ENCODE peak calls at places on chromosomes 1 and 21, in five cellular contexts. C, V, O, H and S are unnamed samples.

GRCh38 chr1:61081135-61081636 is 1.2 kb upstream of the NFIA start:
- DNase-seq in V (no peak), C (no peak), O (no peak), H (no peak), S (no peak)

GRCh38 chr1:44719318-44719717 is 11.7 kb downstream of the RNU5D-1 start:
- DNase-seq in H (no peak), C (no peak), V (no peak), O (no peak), S (no peak)

GRCh38 chr1:34610063-34610462 is 144.8 kb upstream of the GJB5 start:
- DNase-seq in O (no peak), C (no peak), H (no peak), V (no peak), S (no peak)

GRCh38 chr1:39901486-39902120 is at the start of gene MYCL:
- DNase-seq in V (peak), H (no peak), O (peak), C (peak), S (peak)

GRCh38 chr1:58950897-58951296 is 167.1 kb upstream of the JUN start:
- DNase-seq in H (no peak), C (no peak), V (no peak), O (no peak), S (no peak)

GRCh38 chr1:2268285-2269056 is 40.4 kb downstream of the SKI start:
- DNase-seq in V (no peak), O (no peak), C (no peak), H (no peak), S (no peak)

GRCh38 chr1:15663925-15664324 is 20.2 kb upstream of the PLEKHM2 start:
- DNase-seq in H (no peak), O (no peak), V (no peak), C (no peak), S (no peak)

GRCh38 chr1:119865607-119866006 is 30.7 kb downstream of the ADAM30 start:
- DNase-seq in O (no peak), V (no peak), C (no peak), H (no peak), S (no peak)

GRCh38 chr1:226638608-226639007 is 90.0 kb downstream of the STUM start:
- DNase-seq in H (no peak), O (no peak), C (no peak), V (no peak), S (no peak)

GRCh38 chr1:157968951-157969350 is 24.5 kb upstream of the KIRREL1 start:
- DNase-seq in H (no peak), O (no peak), C (no peak), V (no peak), S (no peak)

GRCh38 chr1:42479621-42480020 is 16.5 kb downstream of the CCDC30 start:
- DNase-seq in C (no peak), O (peak), V (peak), H (no peak), S (no peak)

GRCh38 chr1:216175714-216176113 is 247.5 kb downstream of the USH2A start:
- DNase-seq in H (no peak), V (no peak), C (no peak), O (no peak), S (peak)

GRCh38 chr1:205680073-205680851 is at the start of gene SLC45A3:
- DNase-seq in C (peak), O (no peak), V (peak), H (no peak), S (no peak)
- TF ChIP-seq GABPA in C (no peak), O (no peak), V (no peak), H (no peak), S (no peak)

DNA sequence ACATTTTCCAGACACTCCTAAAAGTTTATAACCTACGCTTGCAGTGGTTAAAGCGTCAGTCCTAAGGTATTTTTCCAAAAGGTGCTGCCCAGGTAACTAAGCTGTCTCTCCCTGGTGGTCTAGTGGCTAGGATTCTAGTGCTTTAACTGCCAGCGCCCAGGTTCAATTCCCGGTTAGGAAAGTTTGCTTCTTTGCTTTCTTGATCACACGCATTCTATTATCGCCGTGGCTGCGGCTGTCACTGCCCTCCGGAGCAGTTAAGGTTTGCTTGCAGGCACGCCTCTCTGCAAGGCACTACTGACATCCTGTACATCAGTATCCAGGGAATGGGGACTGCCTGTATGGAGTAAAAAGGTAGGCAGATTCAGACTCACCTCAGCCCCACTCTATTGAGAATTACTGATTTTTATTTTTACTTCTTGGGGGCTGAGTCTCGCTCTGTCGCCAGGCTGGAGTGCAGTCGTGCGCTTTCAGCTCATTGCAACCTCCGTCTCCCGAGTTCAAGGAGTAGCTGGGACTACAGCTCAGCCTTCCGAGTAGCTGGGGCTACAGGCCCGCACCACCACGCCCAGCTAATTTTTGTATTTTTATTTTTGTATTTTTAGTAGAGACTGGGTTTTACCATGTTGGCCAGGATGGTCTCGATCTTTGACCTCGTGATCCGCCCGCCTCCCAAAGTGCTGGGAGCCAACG is 53.2 kb upstream of the CFAP126 start:
- DNase-seq in O (no peak), V (peak), C (no peak), H (no peak), S (peak)
- TF ChIP-seq TAF1 in O (no peak), V (no peak), C (no peak), H (no peak), S (no peak)

DNA sequence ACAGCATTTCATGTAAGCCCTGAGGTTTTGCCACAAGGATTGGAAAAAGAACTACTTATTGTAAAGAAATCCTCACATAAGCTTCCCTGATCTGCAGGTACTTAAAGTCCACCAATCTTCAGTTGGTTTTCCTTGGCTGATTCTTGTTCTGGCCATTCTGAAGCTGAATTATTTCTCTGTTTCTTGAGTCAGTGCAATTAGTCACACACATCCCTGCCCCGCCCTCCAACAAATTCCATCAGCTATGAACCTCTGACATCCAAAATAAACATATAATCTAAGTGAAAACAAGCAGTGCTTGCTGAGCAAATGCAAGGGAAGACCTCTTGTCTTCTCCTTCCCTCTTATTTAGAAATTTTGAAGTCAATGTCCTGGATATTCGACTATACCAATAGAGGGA is 8.2 kb upstream of the FNDC7 start:
- DNase-seq in O (no peak), C (no peak), H (no peak), V (no peak), S (no peak)
- TF ChIP-seq GABPA in O (no peak), C (no peak), H (no peak), V (no peak), S (no peak)

DNA sequence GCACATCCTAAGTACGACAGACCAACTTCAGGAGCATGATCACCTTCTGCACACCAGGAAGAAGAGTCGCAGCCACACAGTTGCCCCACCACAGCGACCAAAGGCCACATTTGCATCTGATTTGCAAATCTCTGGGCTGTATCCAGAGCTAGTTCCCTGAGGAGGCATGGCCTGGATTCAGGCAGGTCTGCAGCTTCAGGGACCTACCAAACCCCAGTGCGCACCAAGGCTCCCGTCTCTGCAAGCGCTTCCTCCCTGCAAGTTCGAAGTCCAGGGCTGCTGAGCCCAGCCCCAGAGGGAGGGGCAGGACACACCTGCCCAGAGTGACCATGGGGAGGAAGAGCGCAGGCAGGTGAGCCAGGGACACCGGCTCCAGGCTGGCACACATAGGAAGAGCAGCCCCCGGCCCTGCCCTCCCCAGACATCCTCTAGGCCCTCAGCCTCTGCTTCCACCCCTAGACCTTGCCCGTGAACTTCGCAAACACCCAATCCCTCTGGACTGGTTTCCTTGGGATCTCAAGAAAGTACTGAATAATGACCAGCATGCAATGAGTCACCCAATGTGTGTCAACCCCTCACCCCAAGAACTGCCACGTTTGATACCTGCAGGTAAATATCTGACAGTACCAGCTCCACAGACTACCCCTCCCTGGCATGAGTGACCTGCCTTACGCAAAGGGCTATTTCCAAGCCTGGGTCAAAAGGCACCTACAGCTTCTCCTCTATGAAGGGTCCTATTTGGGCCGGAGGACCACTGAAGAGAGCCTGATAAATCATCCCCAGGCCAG is 36.8 kb downstream of the CASZ1 start:
- DNase-seq in C (no peak), V (no peak), O (peak), H (no peak), S (no peak)
- TF ChIP-seq TAF1 in C (no peak), V (no peak), O (no peak), H (no peak), S (no peak)

GRCh38 chr21:45822002-45822397 is 159.6 kb upstream of the COL6A1 start:
- DNase-seq in C (no peak), O (no peak), H (no peak), V (no peak), S (no peak)
- TF ChIP-seq GABPA in C (no peak), O (no peak), H (no peak), V (no peak), S (no peak)

DNA sequence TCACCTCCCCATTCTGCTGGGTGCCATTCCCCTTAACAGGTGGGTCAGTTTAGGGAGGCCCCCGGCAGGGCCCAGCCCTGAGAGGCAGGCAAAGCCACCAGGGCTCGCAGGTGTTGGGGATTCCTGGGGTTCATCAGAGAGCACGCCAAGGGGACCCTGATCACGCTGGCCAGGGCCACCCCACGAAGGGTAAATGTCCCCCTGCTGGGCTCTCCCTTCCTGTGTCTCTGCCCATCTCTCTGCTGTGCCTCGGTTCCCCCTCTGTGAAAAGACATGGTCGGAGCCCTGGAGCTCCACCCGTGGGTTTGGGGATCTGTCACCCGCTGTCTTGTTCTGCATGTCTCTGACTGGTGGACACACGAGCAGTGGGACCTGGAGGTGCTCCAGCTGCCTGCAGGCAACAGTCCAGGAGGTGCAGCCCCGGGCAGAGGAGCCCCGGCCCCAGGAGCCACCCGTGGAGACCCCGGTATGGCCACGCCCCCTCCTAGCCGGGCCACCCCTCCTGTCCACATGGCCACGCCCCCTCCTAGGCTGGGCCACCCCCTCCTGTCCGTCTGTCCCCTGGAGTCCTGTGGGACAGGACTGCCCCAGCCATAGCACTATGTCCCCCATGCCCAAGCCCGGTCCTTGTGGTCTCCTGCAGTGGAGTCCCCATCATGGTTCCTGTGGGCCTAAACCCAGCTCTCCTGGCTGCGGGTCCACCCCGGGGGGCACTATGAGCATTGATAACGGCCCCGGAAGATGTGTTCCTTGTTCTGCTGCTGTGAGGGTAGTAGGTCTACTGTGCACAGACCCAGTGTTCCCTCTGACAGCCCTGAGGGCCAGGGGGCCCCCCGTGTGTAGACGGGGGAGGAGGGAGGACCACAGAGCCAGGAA is 6.5 kb downstream of the AIRE start:
- DNase-seq in C (peak), O (no peak), H (no peak), V (peak), S (no peak)
- TF ChIP-seq TAF1 in C (no peak), O (no peak), H (no peak), V (no peak), S (no peak)

GRCh38 chr1:228224198-228225164 is 16.6 kb downstream of the OBSCN start:
- DNase-seq in O (no peak), C (no peak), V (no peak), H (no peak), S (peak)

GRCh38 chr1:228225165-228225710 is 17.4 kb downstream of the OBSCN start:
- DNase-seq in V (no peak), C (no peak), H (no peak), O (no peak), S (no peak)

GRCh38 chr1:228225740-228226139 is 17.9 kb downstream of the OBSCN start:
- DNase-seq in O (no peak), C (no peak), V (peak), H (no peak), S (peak)

GRCh38 chr1:228226956-228227791 is 19.3 kb downstream of the OBSCN start:
- DNase-seq in O (peak), C (no peak), H (no peak), V (peak), S (no peak)

DNA sequence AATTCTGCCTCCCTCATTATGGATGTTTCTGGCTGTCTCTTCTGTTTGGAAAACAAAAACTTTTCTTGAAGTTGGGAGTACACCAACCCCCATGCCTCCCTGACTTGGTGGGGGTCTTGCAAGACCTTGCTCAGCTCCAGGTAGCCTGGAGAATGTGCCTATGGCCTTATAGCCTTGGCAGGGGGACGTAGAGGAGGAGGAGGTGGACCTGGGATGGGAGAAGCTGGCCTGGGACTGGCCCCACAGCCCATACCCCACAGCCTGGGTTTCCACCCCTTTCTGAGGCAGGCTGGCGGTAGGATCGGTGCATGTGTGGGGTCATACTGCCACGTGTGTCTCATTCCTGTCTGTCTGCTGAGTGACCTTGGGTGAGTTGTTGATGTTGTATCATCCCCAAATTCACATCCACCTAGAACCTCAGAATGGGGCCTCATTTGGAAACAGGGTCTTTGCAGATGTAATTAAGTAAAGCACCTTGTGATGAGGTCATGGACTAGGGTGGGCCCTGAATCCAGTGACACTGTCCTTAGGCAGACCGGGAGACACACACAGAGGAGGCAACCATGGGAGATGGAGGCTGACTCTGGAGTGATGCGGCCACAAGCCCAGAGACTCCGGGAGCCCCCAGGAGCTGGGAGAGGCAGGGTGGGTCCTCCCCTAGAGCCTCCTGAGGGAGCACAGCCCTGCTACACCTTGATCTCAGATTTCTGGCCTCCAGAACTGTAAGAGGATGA is 18.5 kb downstream of the OBSCN start:
- DNase-seq in H (no peak), O (no peak), V (no peak), C (no peak), S (peak)
- TF ChIP-seq GABPA in H (no peak), O (no peak), V (no peak), C (no peak), S (no peak)

GRCh38 chr1:108606478-108606877 is 46.6 kb downstream of the EEIG2 start:
- DNase-seq in C (no peak), V (no peak), H (no peak), O (no peak), S (no peak)

GRCh38 chr1:108611984-108612383 is 48.9 kb downstream of the HENMT1 start:
- DNase-seq in V (no peak), C (no peak), H (no peak), O (no peak), S (no peak)

GRCh38 chr1:108609483-108610066 is 49.7 kb downstream of the EEIG2 start:
- DNase-seq in H (no peak), O (no peak), C (no peak), V (no peak), S (no peak)

GRCh38 chr1:108612496-108612895 is 48.4 kb downstream of the HENMT1 start:
- DNase-seq in H (no peak), C (no peak), V (no peak), O (no peak), S (no peak)

GRCh38 chr1:108610073-108610472 is 50.2 kb downstream of the EEIG2 start:
- DNase-seq in O (no peak), V (no peak), C (no peak), H (no peak), S (no peak)
- TF ChIP-seq TAF1 in O (no peak), V (no peak), C (no peak), H (no peak), S (no peak)

DNA sequence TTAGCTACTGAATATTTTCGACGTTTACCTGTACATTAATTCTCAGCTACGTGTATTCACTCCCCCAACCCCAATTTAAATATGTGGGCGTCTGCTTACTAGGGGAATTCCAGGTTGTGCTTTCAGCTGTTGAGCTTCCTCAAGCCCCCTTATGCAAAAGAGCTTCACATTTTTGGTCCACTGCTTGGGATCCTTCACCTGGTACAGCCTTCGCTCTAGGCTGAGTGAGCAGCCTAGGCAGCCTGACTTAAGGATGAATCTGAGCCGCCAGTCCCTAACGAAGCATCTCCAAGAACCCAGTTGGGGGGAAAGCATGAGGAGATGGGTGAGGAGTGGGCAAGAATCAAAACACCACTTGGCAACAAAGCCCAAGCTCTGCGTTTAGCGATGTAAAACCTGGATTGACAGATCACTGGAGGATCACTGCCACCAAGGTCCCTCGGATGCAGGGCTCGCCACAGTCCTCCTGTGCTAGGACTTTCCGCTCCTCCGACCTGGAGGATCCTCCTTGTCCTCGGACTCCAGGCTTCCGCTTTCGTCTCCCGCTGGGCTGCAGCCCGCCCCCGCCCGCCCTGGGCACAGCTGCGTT is 637 bp downstream of the BCL10 start:
- DNase-seq in V (no peak), H (no peak), O (no peak), C (no peak), S (no peak)
- TF ChIP-seq GABPA in V (no peak), H (no peak), O (no peak), C (no peak), S (no peak)

DNA sequence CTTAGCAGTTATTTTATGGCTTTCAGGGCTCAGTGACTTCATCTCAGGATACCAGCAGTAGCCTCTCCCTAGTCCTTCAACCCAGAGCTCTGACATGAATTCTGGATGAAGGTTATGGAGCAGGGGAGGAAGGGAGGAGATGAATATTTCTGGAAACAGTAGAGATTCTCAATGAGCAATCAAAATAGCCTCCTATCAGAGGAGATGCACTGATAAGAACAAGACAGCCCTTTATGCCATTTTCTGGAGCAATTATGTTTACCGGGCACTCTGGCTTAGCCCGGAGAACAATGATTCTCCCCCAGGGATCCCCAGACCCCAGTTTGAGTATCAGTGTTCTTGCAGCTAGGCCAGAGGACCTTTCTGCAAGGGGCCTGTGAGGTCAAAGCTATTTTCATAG is 37.9 kb upstream of the EDARADD start:
- DNase-seq in O (no peak), V (no peak), H (no peak), C (no peak), S (no peak)
- TF ChIP-seq TAF1 in O (no peak), V (no peak), H (no peak), C (no peak), S (no peak)